ENCODE peak calls at places on chromosomes 4 and X, in seven cellular contexts. R, X, U, W, Z, Y and G are unnamed samples.

GRCh38 chr4:5133201-5133600 is 81.9 kb downstream of the STK32B start:
- DNase-seq in R (no peak), X (no peak), U (no peak), W (no peak), Z (no peak), Y (no peak), G (no peak)

GRCh38 chr4:83772680-83773079 is 236.8 kb downstream of the GPAT3 start:
- DNase-seq in R (no peak), X (no peak), U (no peak), W (no peak), Z (no peak), Y (no peak), G (no peak)

GRCh38 chr4:3363411-3364141 is 70.8 kb downstream of the RGS12 start:
- DNase-seq in R (no peak), X (peak), U (no peak), W (no peak), Z (no peak), Y (no peak), G (no peak)

GRCh38 chrX:68146054-68146453 is 287.2 kb downstream of the OPHN1 start:
- DNase-seq in R (no peak), X (peak), U (no peak), W (peak), Z (no peak), Y (no peak), G (no peak)

GRCh38 chr4:4492161-4492847 is 49.5 kb downstream of the STX18 start:
- DNase-seq in R (peak), X (no peak), U (peak), W (no peak), Z (no peak), Y (no peak), G (peak)

GRCh38 chrX:148441387-148441786 is 59.0 kb upstream of the AFF2 start:
- DNase-seq in R (no peak), X (no peak), U (no peak), W (no peak), Z (peak), Y (no peak), G (no peak)

GRCh38 chrX:100659431-100660137 is 15.6 kb downstream of the SRPX2 start:
- DNase-seq in R (no peak), X (no peak), U (no peak), W (no peak), Z (no peak), Y (no peak), G (no peak)

GRCh38 chr4:127783026-127783769 is 1.1 kb downstream of the HSPA4L start:
- DNase-seq in R (no peak), X (peak), U (no peak), W (peak), Z (no peak), Y (peak), G (peak)

GRCh38 chrX:56733459-56734046 is 4.5 kb downstream of the NBDY start:
- DNase-seq in R (no peak), X (peak), U (no peak), W (peak), Z (no peak), Y (peak), G (no peak)

GRCh38 chr4:167713756-167714155 is 378.6 kb upstream of the ANXA10 start:
- DNase-seq in R (no peak), X (no peak), U (no peak), W (no peak), Z (no peak), Y (no peak), G (no peak)

GRCh38 chr4:168074861-168075260 is 17.5 kb upstream of the ANXA10 start:
- DNase-seq in R (no peak), X (no peak), U (no peak), W (no peak), Z (no peak), Y (no peak), G (no peak)

GRCh38 chr4:158605393-158605792 is 66.3 kb downstream of the C4orf46 start:
- DNase-seq in R (no peak), X (no peak), U (no peak), W (no peak), Z (no peak), Y (no peak), G (no peak)

GRCh38 chr4:129062580-129062979 is 30.8 kb downstream of the SCLT1 start:
- DNase-seq in R (no peak), X (no peak), U (no peak), W (no peak), Z (no peak), Y (no peak), G (no peak)

GRCh38 chr4:101037938-101038413 is 309.4 kb downstream of the PPP3CA start:
- DNase-seq in R (no peak), X (no peak), U (no peak), W (no peak), Z (no peak), Y (no peak), G (no peak)

GRCh38 chrX:118495061-118495921 is at the start of gene DOCK11:
- DNase-seq in R (peak), X (peak), U (peak), W (peak), Z (peak), Y (peak), G (peak)

GRCh38 chrX:66002832-66003680 is 36.8 kb downstream of the VSIG4 start:
- DNase-seq in R (peak), X (no peak), U (no peak), W (no peak), Z (no peak), Y (no peak), G (no peak)

GRCh38 chrX:6041630-6042029 is 187.0 kb downstream of the NLGN4X start:
- DNase-seq in R (no peak), X (no peak), U (no peak), W (no peak), Z (no peak), Y (no peak), G (no peak)

GRCh38 chr4:162126754-162127153 is 37.0 kb downstream of the FSTL5 start:
- DNase-seq in R (no peak), X (no peak), U (no peak), W (no peak), Z (no peak), Y (no peak), G (no peak)

GRCh38 chr4:3865986-3866812 is 100.0 kb downstream of the ADRA2C start:
- DNase-seq in R (no peak), X (peak), U (no peak), W (no peak), Z (no peak), Y (no peak), G (no peak)

GRCh38 chrX:155086202-155086840 is 15.0 kb downstream of the BRCC3 start:
- DNase-seq in R (no peak), X (peak), U (no peak), W (peak), Z (peak), Y (peak), G (no peak)

GRCh38 chr4:13084210-13084609 is 399.9 kb downstream of the RAB28 start:
- DNase-seq in R (no peak), X (no peak), U (no peak), W (no peak), Z (no peak), Y (no peak), G (no peak)

GRCh38 chr4:1072830-1073446 is 40.4 kb downstream of the RNF212 start:
- DNase-seq in R (no peak), X (peak), U (no peak), W (peak), Z (no peak), Y (peak), G (peak)

DNA sequence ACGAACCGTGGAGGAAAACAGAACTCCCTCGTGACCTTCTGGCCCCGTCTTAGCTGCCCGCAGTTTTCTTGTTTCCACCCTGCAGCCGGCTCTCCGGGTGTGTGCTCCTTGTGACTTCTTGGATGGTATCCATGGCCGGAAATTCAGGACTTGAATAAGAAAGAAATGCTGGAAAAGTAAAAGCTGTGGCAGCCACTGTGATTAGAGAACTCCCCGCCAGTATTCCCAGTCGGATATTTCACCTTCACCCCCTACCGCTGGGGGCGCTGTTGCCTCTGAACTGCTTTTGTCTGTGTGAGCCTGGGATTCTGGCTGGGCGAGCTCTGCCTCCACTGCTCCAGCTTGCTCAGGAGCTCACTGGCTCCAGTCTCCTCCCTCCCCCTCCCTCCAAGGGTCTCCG is 41.5 kb upstream of the CYP4V2 start:
- DNase-seq in R (no peak), X (no peak), U (no peak), W (peak), Z (peak), Y (peak), G (no peak)
- TF ChIP-seq TAF1 in R (no peak), X (no peak), U (no peak), W (no peak), Z (no peak), Y (no peak), G (no peak)

DNA sequence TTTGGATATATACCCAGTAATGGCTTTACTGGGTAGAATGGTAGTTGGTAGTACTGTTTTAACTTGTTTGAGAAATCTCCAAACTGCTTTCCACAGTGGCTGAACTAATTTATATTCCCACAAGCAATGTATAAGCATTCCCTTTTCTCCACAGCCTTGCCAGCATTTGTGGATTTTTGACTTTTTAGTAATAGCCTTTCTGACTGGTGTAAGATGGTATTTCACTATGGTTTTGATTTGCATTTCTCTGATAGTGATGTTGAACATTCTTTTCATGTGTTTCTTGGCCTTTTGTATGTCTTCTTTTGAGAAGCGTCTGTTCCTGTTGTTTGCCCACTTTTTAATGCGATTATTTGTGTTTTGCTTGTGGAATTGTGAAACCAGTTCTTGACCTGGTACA is 290.5 kb downstream of the BMPR1B start:
- DNase-seq in R (no peak), X (no peak), U (no peak), W (no peak), Z (no peak), Y (no peak), G (no peak)
- TF ChIP-seq TAF1 in R (no peak), X (no peak), U (no peak), W (no peak), Z (no peak), Y (no peak), G (no peak)

DNA sequence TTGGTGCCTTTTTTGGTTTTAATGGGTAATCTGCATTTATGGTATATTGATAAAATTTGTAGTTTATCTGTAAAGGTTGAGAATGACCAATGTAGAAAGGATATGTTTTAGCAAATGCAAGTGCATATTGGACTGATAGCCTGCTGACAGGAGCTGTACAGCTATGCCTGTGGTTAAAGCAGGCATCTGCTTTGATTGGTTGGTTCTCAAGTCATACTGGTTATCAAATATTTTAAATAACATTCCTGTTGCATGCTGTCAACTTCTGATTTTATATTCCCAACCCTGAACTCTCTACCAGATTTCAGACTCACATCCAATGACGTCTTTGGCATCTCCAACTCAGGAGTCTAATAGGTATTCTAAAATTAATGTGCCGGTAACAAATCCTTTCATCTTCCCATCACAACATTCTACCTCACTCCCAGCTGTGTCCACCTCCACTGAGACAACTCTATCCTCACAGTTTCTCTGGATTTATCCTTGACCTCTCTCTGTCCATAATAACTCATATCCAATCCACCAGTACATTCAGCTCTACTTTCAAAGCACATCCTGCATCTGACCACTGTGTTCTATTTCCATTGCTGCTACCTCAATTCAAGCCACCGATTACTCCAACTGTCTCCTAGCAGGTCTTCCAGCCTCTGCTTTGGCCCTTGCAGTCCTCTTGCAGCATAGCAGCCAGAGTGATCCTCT is 125.7 kb downstream of the CAMK2D start:
- DNase-seq in R (no peak), X (no peak), U (no peak), W (no peak), Z (no peak), Y (no peak), G (no peak)
- TF ChIP-seq TAF1 in R (no peak), X (no peak), U (no peak), W (no peak), Z (no peak), Y (no peak), G (no peak)

DNA sequence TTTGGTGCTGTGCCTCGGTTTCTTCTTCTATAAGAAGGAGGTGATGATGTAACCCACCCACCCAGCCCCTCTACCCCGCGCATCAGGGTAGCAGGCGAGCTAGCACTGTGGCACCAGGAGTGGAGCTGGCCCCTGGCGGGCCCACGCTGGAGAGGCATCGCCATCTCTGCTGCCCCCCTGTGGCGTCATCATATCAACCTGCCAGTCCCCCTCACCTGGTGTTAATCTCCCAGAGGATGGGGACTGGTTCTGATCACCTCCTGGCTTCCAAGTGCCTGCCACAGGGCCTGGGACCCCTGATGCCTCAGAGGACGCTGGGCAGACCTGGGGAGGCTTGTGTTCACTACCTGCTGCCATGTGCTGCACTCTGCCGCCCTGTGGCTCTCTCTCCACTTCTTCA is 6.3 kb upstream of the SORCS2 start:
- DNase-seq in R (no peak), X (peak), U (no peak), W (peak), Z (no peak), Y (peak), G (no peak)
- TF ChIP-seq TAF1 in R (no peak), X (no peak), U (no peak), W (no peak), Z (no peak), Y (no peak), G (no peak)